ENCODE peak calls at places on chromosomes 5 and 9, in six cellular contexts. Z is tibial artery; G is Peyer's patch; T is kidney; Q is AG09319; D is CD4-positive, alpha-beta T cell. L is an unnamed sample.
A peak's percentile ranks its signal among the peaks of the same experiment; 100 is the strongest.

GRCh38 chr5:174064171-174064570 is 18.7 kb downstream of the NSG2 start:
- DNase-seq in Z (no peak), G (no peak), T (no peak), Q (no peak), D (no peak), L (no peak)

GRCh38 chr5:150081541-150082283 is 4.6 kb downstream of the CSF1R start:
- DNase-seq in Z (peak; percentile 75), G (peak; percentile 74), T (no peak), Q (no peak), D (no peak), L (peak; percentile 39)

GRCh38 chr5:141654298-141654697 is 3.1 kb upstream of the FCHSD1 start:
- DNase-seq in Z (no peak), G (no peak), T (no peak), Q (no peak), D (no peak), L (no peak)

GRCh38 chr9:114387678-114388431 is at the start of gene AKNA:
- DNase-seq in Z (peak; percentile 85), G (peak; percentile 95), T (peak; percentile 94), Q (peak; percentile 63), D (peak; percentile 73), L (peak; percentile 61)

GRCh38 chr9:136857606-136858412 is 5.7 kb downstream of the MAMDC4 start:
- DNase-seq in Z (no peak), G (peak; percentile 77), T (peak; percentile 82), Q (no peak), D (no peak), L (no peak)

GRCh38 chr5:39543335-39543734 is 118.6 kb upstream of the DAB2 start:
- DNase-seq in Z (no peak), G (no peak), T (no peak), Q (no peak), D (no peak), L (no peak)

GRCh38 chr5:83925321-83925877 is 204.7 kb upstream of the HAPLN1 start:
- DNase-seq in Z (no peak), G (no peak), T (no peak), Q (no peak), D (no peak), L (no peak)

GRCh38 chr9:90966475-90967150 is 165.0 kb downstream of the SYK start:
- DNase-seq in Z (no peak), G (no peak), T (no peak), Q (no peak), D (no peak), L (no peak)

GRCh38 chr9:135077497-135078200 is 9.8 kb upstream of the OLFM1 start:
- DNase-seq in Z (no peak), G (peak; percentile 37), T (peak; percentile 67), Q (no peak), D (no peak), L (peak; percentile 8)

GRCh38 chr5:109857405-109858031 is 167.8 kb downstream of the MAN2A1 start:
- DNase-seq in Z (no peak), G (no peak), T (no peak), Q (no peak), D (no peak), L (no peak)

GRCh38 chr5:175094461-175094860 is 349.5 kb downstream of the DRD1 start:
- DNase-seq in Z (no peak), G (no peak), T (no peak), Q (no peak), D (no peak), L (no peak)

GRCh38 chr9:131500939-131501541 is 1.7 kb upstream of the POMT1 start:
- DNase-seq in Z (peak; percentile 12), G (no peak), T (no peak), Q (no peak), D (no peak), L (no peak)

GRCh38 chr9:132849168-132849831 is 28.8 kb downstream of the AK8 start:
- DNase-seq in Z (no peak), G (no peak), T (no peak), Q (no peak), D (no peak), L (no peak)

GRCh38 chr9:131111854-131112311 is 13.5 kb upstream of the NUP214 start:
- DNase-seq in Z (no peak), G (no peak), T (peak; percentile 75), Q (no peak), D (no peak), L (no peak)

GRCh38 chr5:73947876-73948275 is 321.9 kb downstream of the ARHGEF28 start:
- DNase-seq in Z (no peak), G (no peak), T (no peak), Q (no peak), D (no peak), L (no peak)

GRCh38 chr5:170571885-170572284 is 68.1 kb downstream of the KCNIP1 start:
- DNase-seq in Z (no peak), G (no peak), T (no peak), Q (no peak), D (no peak), L (no peak)

GRCh38 chr9:2489838-2490314 is 131.7 kb upstream of the VLDLR start:
- DNase-seq in Z (no peak), G (no peak), T (no peak), Q (peak; percentile 61), D (no peak), L (no peak)

GRCh38 chr5:55176176-55176818 is 3.3 kb upstream of the CDC20B start:
- DNase-seq in Z (no peak), G (peak; percentile 50), T (peak; percentile 59), Q (no peak), D (no peak), L (peak; percentile 28)

GRCh38 chr5:350355-350754 is 28.8 kb downstream of the AHRR start:
- DNase-seq in Z (no peak), G (no peak), T (no peak), Q (no peak), D (no peak), L (no peak)

GRCh38 chr5:32866138-32866537 is 155.0 kb downstream of the NPR3 start:
- DNase-seq in Z (no peak), G (no peak), T (no peak), Q (peak; percentile 31), D (no peak), L (no peak)

GRCh38 chr5:9534881-9535517 is 10.9 kb downstream of the SEMA5A start:
- DNase-seq in Z (no peak), G (no peak), T (no peak), Q (no peak), D (no peak), L (no peak)

GRCh38 chr5:151630088-151630487 is 39.0 kb upstream of the FAT2 start:
- DNase-seq in Z (no peak), G (no peak), T (no peak), Q (no peak), D (no peak), L (no peak)

GRCh38 chr9:119050281-119050680 is 319.0 kb downstream of the BRINP1 start:
- DNase-seq in Z (no peak), G (no peak), T (no peak), Q (no peak), D (no peak), L (no peak)

GRCh38 chr5:135271533-135272310 is 127.3 kb downstream of the MACROH2A1 start:
- DNase-seq in Z (peak; percentile 28), G (no peak), T (no peak), Q (no peak), D (no peak), L (no peak)

GRCh38 chr5:13536921-13537320 is 407.6 kb downstream of the DNAH5 start:
- DNase-seq in Z (no peak), G (no peak), T (no peak), Q (peak; percentile 1), D (no peak), L (no peak)

GRCh38 chr9:133795049-133795448 is 56.9 kb upstream of the SARDH start:
- DNase-seq in Z (no peak), G (no peak), T (no peak), Q (no peak), D (no peak), L (no peak)

GRCh38 chr5:116154252-116154651 is 69.4 kb downstream of the COMMD10 start:
- DNase-seq in Z (no peak), G (no peak), T (no peak), Q (no peak), D (no peak), L (no peak)
- TF ChIP-seq CTCF in Z (no peak), G (no peak), T (no peak), Q (no peak), D (no peak), L (no peak)

GRCh38 chr9:81844131-81844567 is 84.1 kb upstream of the SPATA31D4 start:
- DNase-seq in Z (no peak), G (no peak), T (no peak), Q (no peak), D (no peak), L (no peak)

GRCh38 chr9:81841326-81841725 is 86.9 kb upstream of the SPATA31D4 start:
- DNase-seq in Z (no peak), G (no peak), T (no peak), Q (no peak), D (no peak), L (no peak)
- TF ChIP-seq CTCF in Z (no peak), G (no peak), T (no peak), Q (no peak), D (no peak), L (no peak)

GRCh38 chr9:27792971-27793689 is 219.8 kb upstream of the C9orf72 start:
- DNase-seq in Z (no peak), G (no peak), T (no peak), Q (no peak), D (no peak), L (no peak)

GRCh38 chr9:27791311-27791710 is 218.0 kb upstream of the C9orf72 start:
- DNase-seq in Z (no peak), G (no peak), T (no peak), Q (no peak), D (no peak), L (no peak)

GRCh38 chr9:27785714-27786100 is 212.4 kb upstream of the C9orf72 start:
- DNase-seq in Z (no peak), G (no peak), T (no peak), Q (no peak), D (no peak), L (no peak)

GRCh38 chr9:27784999-27785713 is 211.9 kb upstream of the C9orf72 start:
- DNase-seq in Z (no peak), G (no peak), T (no peak), Q (no peak), D (no peak), L (no peak)

GRCh38 chr9:27787941-27788340 is 214.7 kb upstream of the C9orf72 start:
- DNase-seq in Z (no peak), G (no peak), T (no peak), Q (no peak), D (no peak), L (no peak)
- TF ChIP-seq CTCF in Z (no peak), G (no peak), T (no peak), Q (no peak), D (no peak), L (no peak)

GRCh38 chr9:122349201-122349600 is 21.6 kb upstream of the PTGS1 start:
- DNase-seq in Z (no peak), G (no peak), T (no peak), Q (no peak), D (no peak), L (no peak)

GRCh38 chr9:122348791-122349190 is 22.0 kb upstream of the PTGS1 start:
- DNase-seq in Z (no peak), G (no peak), T (no peak), Q (no peak), D (no peak), L (no peak)

GRCh38 chr9:122346478-122347347 is 24.1 kb upstream of the PTGS1 start:
- DNase-seq in Z (peak; percentile 27), G (peak; percentile 55), T (peak; percentile 85), Q (no peak), D (no peak), L (peak; percentile 21)

GRCh38 chr9:122348288-122348777 is 22.5 kb upstream of the PTGS1 start:
- DNase-seq in Z (no peak), G (no peak), T (no peak), Q (no peak), D (no peak), L (no peak)

GRCh38 chr9:122347348-122348287 is 23.2 kb upstream of the PTGS1 start:
- DNase-seq in Z (no peak), G (no peak), T (no peak), Q (no peak), D (no peak), L (no peak)
- TF ChIP-seq CTCF in Z (no peak), G (no peak), T (no peak), Q (peak; percentile 13), D (no peak), L (no peak)